ENCODE peak calls at places on chromosomes 7 and 10, in four cellular contexts. I is esophagus squamous epithelium, J is uterus, F is sigmoid colon. A is an unnamed sample.

GRCh38 chr10:92074126-92074887 is 150.7 kb downstream of the BTAF1 start:
- DNase-seq in I (no peak), J (no peak), F (no peak), A (no peak)

GRCh38 chr7:50342616-50343114 is 38.1 kb downstream of the IKZF1 start:
- DNase-seq in I (no peak), J (no peak), F (peak; percentile 55), A (no peak)

GRCh38 chr10:62121197-62121550 is 147.5 kb downstream of the RTKN2 start:
- DNase-seq in I (no peak), J (no peak), F (no peak), A (no peak)

GRCh38 chr7:158821173-158822021 is 7.9 kb downstream of the ESYT2 start:
- DNase-seq in I (no peak), J (no peak), F (no peak), A (no peak)

GRCh38 chr10:31650010-31650409 is 278.6 kb downstream of the ARHGAP12 start:
- DNase-seq in I (no peak), J (peak; percentile 93), F (peak; percentile 94), A (peak; percentile 82)

GRCh38 chr7:103113164-103113563 is 35.7 kb downstream of the NAPEPLD start:
- DNase-seq in I (no peak), J (no peak), F (no peak), A (no peak)

GRCh38 chr7:604038-604883 is 84.6 kb upstream of the PDGFA start:
- DNase-seq in I (peak; percentile 54), J (peak; percentile 77), F (peak; percentile 84), A (peak; percentile 88)

GRCh38 chr10:45997994-45998763 is 25.9 kb downstream of the TIMM23 start:
- DNase-seq in I (no peak), J (no peak), F (no peak), A (no peak)

GRCh38 chr10:10869592-10869991 is 148.1 kb upstream of the CELF2 start:
- DNase-seq in I (no peak), J (no peak), F (no peak), A (no peak)

DNA sequence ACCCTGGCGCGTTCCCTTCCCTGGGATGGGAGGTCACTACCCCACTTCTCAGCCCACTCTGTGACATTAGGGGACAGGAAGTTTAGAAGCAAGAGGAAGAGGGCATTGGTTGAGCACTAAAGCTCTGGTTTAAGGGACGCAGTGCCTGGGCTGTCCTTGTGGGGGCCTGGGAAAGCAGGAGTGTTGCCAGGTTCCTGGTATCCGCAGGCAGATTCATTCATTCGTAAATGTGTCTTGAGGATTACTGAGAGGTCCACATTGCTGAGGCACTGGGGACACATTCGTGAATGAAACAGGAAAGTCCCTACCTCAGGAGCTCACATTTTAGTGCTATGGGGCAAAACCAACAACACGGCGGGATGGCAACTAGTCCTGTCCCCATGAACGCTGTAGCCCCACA is 69.4 kb downstream of the COL13A1 start:
- DNase-seq in I (no peak), J (no peak), F (no peak), A (no peak)
- H3K4me1 ChIP-seq in I (peaks cover 21% of the 10 kb centered on the region), J (no peaks in the 10 kb centered on the region), F (no peaks in the 10 kb centered on the region), A (peaks cover 8% of the 10 kb centered on the region)

GRCh38 chr10:86104611-86105145 is 261.9 kb downstream of the GRID1 start:
- DNase-seq in I (no peak), J (no peak), F (no peak), A (no peak)
- H3K27ac ChIP-seq in I (no peak overlapping the region), J (no peak overlapping the region), F (no peak overlapping the region), A (no peak overlapping the region)

GRCh38 chr7:157348548-157348947 is 11.7 kb downstream of the DNAJB6 start:
- DNase-seq in I (no peak), J (no peak), F (no peak), A (no peak)

GRCh38 chr7:157347217-157347904 is 10.6 kb downstream of the DNAJB6 start:
- DNase-seq in I (no peak), J (peak; percentile 78), F (peak; percentile 90), A (no peak)

GRCh38 chr7:157355784-157356511 is 19.1 kb downstream of the DNAJB6 start:
- DNase-seq in I (no peak), J (no peak), F (no peak), A (peak; percentile 75)

GRCh38 chr7:157357129-157358040 is 20.6 kb downstream of the DNAJB6 start:
- DNase-seq in I (no peak), J (no peak), F (no peak), A (no peak)

GRCh38 chr7:157352506-157352905 is 15.7 kb downstream of the DNAJB6 start:
- DNase-seq in I (no peak), J (no peak), F (peak; percentile 49), A (no peak)
- H3K4me1 ChIP-seq in I (peaks cover 48% of the 10 kb centered on the region), J (peaks cover 14% of the 10 kb centered on the region), F (no peaks in the 10 kb centered on the region), A (peaks cover 50% of the 10 kb centered on the region)

GRCh38 chr7:55033241-55033846 is 14.5 kb downstream of the EGFR start:
- DNase-seq in I (no peak), J (no peak), F (no peak), A (no peak)
- H3K27ac ChIP-seq in I (no peak overlapping the region), J (no peak overlapping the region), F (no peak overlapping the region), A (no peak overlapping the region)

GRCh38 chr7:47511698-47512370 is 70.1 kb downstream of the TNS3 start:
- DNase-seq in I (no peak), J (peak; percentile 14), F (no peak), A (no peak)
- H3K4me1 ChIP-seq in I (no peaks in the 10 kb centered on the region), J (peaks cover 9% of the 10 kb centered on the region), F (no peaks in the 10 kb centered on the region), A (peaks cover 39% of the 10 kb centered on the region)

GRCh38 chr10:21172774-21173432 is 275.8 kb upstream of the NEBL start:
- DNase-seq in I (no peak), J (no peak), F (no peak), A (peak; percentile 30)
- H3K27ac ChIP-seq in I (peak overlapping the region; percentile 92), J (no peak overlapping the region), F (no peak overlapping the region), A (no peak overlapping the region)

GRCh38 chr10:6059506-6059905 is 2.7 kb downstream of the IL2RA start:
- DNase-seq in I (no peak), J (peak; percentile 2), F (peak; percentile 18), A (no peak)
- H3K4me1 ChIP-seq in I (no peaks in the 10 kb centered on the region), J (no peaks in the 10 kb centered on the region), F (no peaks in the 10 kb centered on the region), A (no peaks in the 10 kb centered on the region)

GRCh38 chr10:3106908-3107425 is 39.6 kb downstream of the PFKP start:
- DNase-seq in I (no peak), J (no peak), F (no peak), A (peak; percentile 27)

GRCh38 chr10:3108575-3109105 is 41.3 kb downstream of the PFKP start:
- DNase-seq in I (no peak), J (no peak), F (no peak), A (no peak)

GRCh38 chr10:3108033-3108432 is 40.7 kb downstream of the PFKP start:
- DNase-seq in I (no peak), J (no peak), F (no peak), A (no peak)

GRCh38 chr10:3105905-3106304 is 38.6 kb downstream of the PFKP start:
- DNase-seq in I (no peak), J (no peak), F (no peak), A (no peak)

GRCh38 chr10:3107426-3107961 is 40.1 kb downstream of the PFKP start:
- DNase-seq in I (no peak), J (peak; percentile 57), F (peak; percentile 89), A (peak; percentile 81)
- H3K27ac ChIP-seq in I (peak overlapping the region; percentile 82), J (peak overlapping the region; percentile 21), F (peak overlapping the region; percentile 60), A (peak overlapping the region; percentile 89)

GRCh38 chr7:112946350-112946749 is 140.3 kb downstream of the GPR85 start:
- DNase-seq in I (no peak), J (no peak), F (no peak), A (no peak)
- H3K4me1 ChIP-seq in I (no peaks in the 10 kb centered on the region), J (no peaks in the 10 kb centered on the region), F (no peaks in the 10 kb centered on the region), A (no peaks in the 10 kb centered on the region)

GRCh38 chr7:42340462-42340861 is 103.5 kb upstream of the GLI3 start:
- DNase-seq in I (no peak), J (no peak), F (no peak), A (no peak)

GRCh38 chr7:42342381-42342780 is 105.4 kb upstream of the GLI3 start:
- DNase-seq in I (no peak), J (no peak), F (no peak), A (no peak)

GRCh38 chr7:42344168-42344755 is 107.3 kb upstream of the GLI3 start:
- DNase-seq in I (no peak), J (no peak), F (no peak), A (no peak)

GRCh38 chr7:42337225-42337905 is 100.4 kb upstream of the GLI3 start:
- DNase-seq in I (no peak), J (no peak), F (no peak), A (no peak)

GRCh38 chr7:42338231-42339222 is 101.5 kb upstream of the GLI3 start:
- DNase-seq in I (no peak), J (no peak), F (no peak), A (no peak)
- H3K27ac ChIP-seq in I (no peak overlapping the region), J (peak overlapping the region; percentile 35), F (peak overlapping the region; percentile 34), A (no peak overlapping the region)

A was measured in heart left ventricle.